ENCODE peak calls at places on chromosomes 4 and X, in nine cellular contexts. U is astrocyte, O is natural killer cell, L is left lung, R is cardiac fibroblast, I is transverse colon, T is AG09319, Q is fibroblast of pulmonary artery, E is endodermal cell. P is an unnamed sample.

GRCh38 chrX:37685452-37686347 is at the start of gene XK:
- DNase-seq in I (peak), O (peak), U (peak), E (peak), Q (peak), L (peak), R (peak), T (no peak), P (peak)

GRCh38 chrX:28273751-28274150 is 292.5 kb upstream of the DCAF8L1 start:
- DNase-seq in Q (peak), O (no peak), I (no peak), L (no peak), E (no peak), T (no peak), R (peak), U (no peak), P (no peak)

GRCh38 chr4:45004847-45005565 is 278.6 kb upstream of the GNPDA2 start:
- DNase-seq in U (peak), O (no peak), Q (peak), E (no peak), R (no peak), T (no peak), I (no peak), L (no peak), P (no peak)

GRCh38 chrX:148133099-148133725 is 152.1 kb downstream of the FMR1NB start:
- DNase-seq in E (no peak), I (no peak), Q (peak), R (peak), U (no peak), T (no peak), O (no peak), L (no peak), P (no peak)

GRCh38 chr4:117478702-117479101 is 393.3 kb upstream of the TRAM1L1 start:
- DNase-seq in L (no peak), I (no peak), T (no peak), Q (no peak), R (no peak), E (no peak), O (no peak), U (peak), P (no peak)

GRCh38 chrX:84047339-84047738 is 140.7 kb downstream of the RPS6KA6 start:
- DNase-seq in I (no peak), U (no peak), L (no peak), O (no peak), R (no peak), E (peak), Q (no peak), T (no peak), P (no peak)

GRCh38 chr4:110216079-110216478 is 17.7 kb upstream of the ELOVL6 start:
- DNase-seq in Q (peak), I (no peak), L (no peak), U (no peak), O (no peak), T (no peak), R (peak), E (no peak), P (no peak)

GRCh38 chrX:6693051-6693450 is 158.1 kb upstream of the VCX3A start:
- DNase-seq in R (no peak), E (no peak), O (no peak), Q (no peak), T (no peak), L (no peak), U (no peak), I (no peak), P (no peak)

GRCh38 chr4:114780205-114780604 is 181.6 kb downstream of the UGT8 start:
- DNase-seq in T (no peak), O (no peak), I (no peak), U (peak), E (peak), R (peak), L (no peak), Q (peak), P (no peak)

GRCh38 chr4:168162604-168163003 is 70.3 kb downstream of the ANXA10 start:
- DNase-seq in R (peak), O (no peak), U (peak), Q (peak), T (no peak), L (no peak), I (no peak), E (no peak), P (no peak)

GRCh38 chrX:80388206-80388605 is 32.0 kb upstream of the TENT5D start:
- DNase-seq in L (no peak), R (peak), E (no peak), U (no peak), T (no peak), I (no peak), O (no peak), Q (no peak), P (no peak)

GRCh38 chrX:46642145-46642544 is 68.6 kb downstream of the CHST7 start:
- DNase-seq in U (no peak), O (no peak), L (no peak), R (peak), E (no peak), I (no peak), T (no peak), Q (peak), P (no peak)

GRCh38 chrX:17922303-17922702 is 61.2 kb upstream of the RAI2 start:
- DNase-seq in O (no peak), E (no peak), U (no peak), R (no peak), T (no peak), I (peak), Q (no peak), L (no peak), P (no peak)

GRCh38 chrX:130155564-130155963 is 10.1 kb downstream of the AIFM1 start:
- DNase-seq in I (no peak), L (no peak), R (no peak), T (no peak), Q (peak), E (no peak), O (no peak), U (peak), P (no peak)

GRCh38 chr4:7073526-7074390 is 5.9 kb upstream of the GRPEL1 start:
- DNase-seq in L (no peak), U (peak), Q (peak), O (no peak), R (peak), T (no peak), I (no peak), E (peak), P (no peak)

GRCh38 chr4:24514808-24515207 is 69.5 kb downstream of the DHX15 start:
- DNase-seq in Q (no peak), R (peak), E (peak), L (no peak), O (no peak), I (no peak), T (no peak), U (no peak), P (no peak)

GRCh38 chrX:85963736-85964135 is 83.6 kb downstream of the CHM start:
- DNase-seq in O (no peak), L (no peak), I (no peak), U (peak), E (peak), Q (peak), R (peak), T (peak), P (no peak)

GRCh38 chrX:13463608-13464007 is 105.8 kb upstream of the EGFL6 start:
- DNase-seq in L (no peak), E (no peak), I (peak), Q (peak), T (peak), U (peak), R (peak), O (no peak), P (no peak)

GRCh38 chrX:124127496-124127895 is 166.0 kb downstream of the STAG2 start:
- DNase-seq in O (no peak), T (no peak), I (no peak), E (no peak), Q (no peak), L (no peak), R (no peak), U (no peak), P (no peak)

GRCh38 chr4:159060161-159060560 is 42.7 kb upstream of the RAPGEF2 start:
- DNase-seq in U (no peak), E (no peak), O (no peak), I (no peak), L (no peak), T (no peak), R (no peak), Q (no peak), P (no peak)

GRCh38 chr4:184267673-184268573 is 50.2 kb upstream of the ENPP6 start:
- DNase-seq in T (peak), U (peak), R (peak), O (peak), Q (peak), E (peak), L (peak), I (peak), P (peak)

GRCh38 chr4:165378398-165378762 is 428 bp upstream of the CPE start:
- DNase-seq in R (no peak), E (no peak), T (no peak), U (no peak), I (no peak), L (no peak), O (no peak), Q (no peak), P (no peak)

GRCh38 chr4:44086753-44087152 is 361.9 kb downstream of the KCTD8 start:
- DNase-seq in I (no peak), U (no peak), O (no peak), E (no peak), L (no peak), R (peak), Q (peak), T (no peak), P (no peak)

GRCh38 chr4:47836655-47837581 is 949 bp downstream of the CORIN start:
- DNase-seq in O (peak), T (peak), Q (peak), L (peak), E (peak), R (peak), U (peak), I (peak), P (peak)

GRCh38 chrX:53093177-53093655 is 726 bp upstream of the KANTR start:
- DNase-seq in E (peak), R (peak), L (peak), I (peak), U (peak), Q (peak), T (peak), O (peak), P (peak)

GRCh38 chrX:19107035-19107434 is 15.2 kb downstream of the ADGRG2 start:
- DNase-seq in Q (no peak), L (no peak), O (no peak), T (no peak), I (no peak), E (peak), R (no peak), U (no peak), P (no peak)

GRCh38 chr4:8921465-8921864 is 49.8 kb upstream of the HMX1 start:
- DNase-seq in O (no peak), U (no peak), E (no peak), Q (no peak), R (no peak), T (no peak), I (no peak), L (no peak), P (no peak)

GRCh38 chr4:55727746-55728145 is 91.6 kb upstream of the NMU start:
- DNase-seq in T (no peak), E (no peak), Q (no peak), U (no peak), I (no peak), R (no peak), O (no peak), L (no peak), P (no peak)

GRCh38 chr4:55600640-55601039 is 8.6 kb upstream of the PDCL2 start:
- DNase-seq in E (no peak), R (no peak), I (no peak), L (no peak), T (no peak), Q (no peak), O (no peak), U (no peak), P (no peak)

GRCh38 chr4:26441110-26441509 is 49.2 kb downstream of the CCKAR start:
- DNase-seq in O (no peak), T (no peak), I (no peak), Q (peak), R (peak), L (no peak), U (peak), E (no peak), P (no peak)

GRCh38 chrX:146224442-146224841 is 406.8 kb downstream of the SLITRK2 start:
- DNase-seq in L (no peak), Q (no peak), R (no peak), O (no peak), U (no peak), I (no peak), T (no peak), E (peak), P (no peak)

GRCh38 chrX:19514791-19515614 is at the start of gene MAP3K15:
- DNase-seq in I (peak), L (peak), O (no peak), E (peak), U (no peak), Q (no peak), T (no peak), R (peak), P (peak)

GRCh38 chr4:66357316-66357715 is 687.0 kb upstream of the EPHA5 start:
- DNase-seq in T (no peak), E (no peak), U (peak), L (no peak), Q (peak), O (no peak), I (no peak), R (peak), P (no peak)

GRCh38 chr4:39698424-39699009 is 581 bp downstream of the UBE2K start:
- DNase-seq in L (peak), O (no peak), R (peak), Q (no peak), E (peak), T (no peak), U (peak), I (peak), P (no peak)

GRCh38 chr4:1518997-1519700 is 112.9 kb upstream of the NKX1-1 start:
- DNase-seq in R (no peak), I (no peak), O (no peak), Q (no peak), L (no peak), E (no peak), T (no peak), U (no peak), P (no peak)

GRCh38 chrX:75156537-75156945 is 458 bp upstream of the ABCB7 start:
- DNase-seq in I (no peak), T (no peak), Q (peak), L (no peak), E (no peak), O (no peak), R (peak), U (peak), P (no peak)

GRCh38 chr4:17366496-17366895 is 145.4 kb downstream of the QDPR start:
- DNase-seq in T (no peak), U (peak), R (no peak), E (no peak), Q (no peak), O (no peak), L (peak), I (no peak), P (no peak)

GRCh38 chrX:97616883-97617510 is 733.3 kb downstream of the RPA4 start:
- DNase-seq in R (peak), E (no peak), T (no peak), U (peak), I (no peak), Q (peak), L (no peak), O (no peak), P (no peak)

GRCh38 chr4:145716200-145716599 is 36.3 kb downstream of the C4orf51 start:
- DNase-seq in U (peak), T (no peak), E (no peak), L (no peak), I (no peak), Q (peak), O (no peak), R (peak), P (no peak)

GRCh38 chr4:145895056-145895455 is 43.6 kb downstream of the ZNF827 start:
- DNase-seq in Q (no peak), E (no peak), T (no peak), I (no peak), R (no peak), U (no peak), L (no peak), O (no peak), P (no peak)

GRCh38 chr4:105662935-105663675 is 45.4 kb downstream of the INTS12 start:
- DNase-seq in E (no peak), Q (no peak), T (no peak), O (no peak), L (no peak), U (no peak), R (no peak), I (no peak), P (no peak)

GRCh38 chr4:105670684-105671083 is 37.8 kb downstream of the INTS12 start:
- DNase-seq in I (no peak), L (no peak), U (no peak), E (no peak), Q (no peak), T (no peak), R (no peak), O (no peak), P (no peak)

GRCh38 chr4:105661028-105661427 is 47.5 kb downstream of the INTS12 start:
- DNase-seq in U (no peak), R (no peak), O (no peak), I (no peak), T (no peak), Q (no peak), E (no peak), L (no peak), P (no peak)

DNA sequence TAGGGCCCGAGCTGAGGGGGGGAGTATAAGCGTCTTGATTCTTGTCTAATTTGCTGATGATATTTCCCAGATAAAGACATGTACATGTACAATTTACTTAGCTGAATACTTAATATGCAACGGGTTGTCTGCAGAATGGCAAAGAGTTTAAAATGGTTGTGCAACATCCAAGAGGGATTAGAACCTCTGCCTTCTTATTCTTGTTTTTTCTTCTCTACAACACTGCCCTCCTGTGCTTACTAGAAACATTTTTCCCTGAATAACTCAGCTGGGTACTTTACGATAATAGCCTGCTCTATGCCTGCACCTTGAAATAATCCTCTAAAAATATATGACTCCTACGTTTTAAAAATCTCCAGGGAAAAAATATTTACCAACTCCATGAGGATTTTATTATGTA is 41.8 kb downstream of the INTS12 start:
- DNase-seq in O (no peak), U (peak), L (no peak), T (no peak), E (no peak), I (no peak), R (peak), Q (peak), P (no peak)
- TF ChIP-seq CTCF in O (no peak), U (no peak), L (peak), T (no peak), E (peak), I (peak), R (peak), Q (peak), P (no peak)

GRCh38 chr4:121656269-121656641 is 40.5 kb downstream of the ANXA5 start:
- DNase-seq in L (peak), I (peak), R (peak), O (no peak), Q (peak), E (peak), U (peak), T (peak), P (no peak)

GRCh38 chr4:121653214-121653613 is 43.6 kb downstream of the ANXA5 start:
- DNase-seq in L (no peak), O (no peak), T (no peak), E (no peak), U (no peak), R (no peak), I (no peak), Q (no peak), P (no peak)

GRCh38 chr4:121654738-121655137 is 42.0 kb downstream of the ANXA5 start:
- DNase-seq in T (no peak), O (no peak), L (no peak), I (no peak), E (no peak), U (no peak), Q (no peak), R (no peak), P (no peak)

GRCh38 chr4:121655320-121656268 is 41.2 kb downstream of the ANXA5 start:
- DNase-seq in O (no peak), L (no peak), R (peak), I (no peak), E (no peak), T (no peak), U (peak), Q (no peak), P (no peak)

GRCh38 chr4:121653986-121654385 is 42.8 kb downstream of the ANXA5 start:
- DNase-seq in T (no peak), U (no peak), O (no peak), I (no peak), L (no peak), Q (no peak), E (no peak), R (no peak), P (no peak)
- TF ChIP-seq CTCF in T (no peak), U (no peak), O (no peak), I (no peak), L (no peak), Q (no peak), E (no peak), R (no peak), P (no peak)

GRCh38 chr4:76895619-76896018 is 2.3 kb downstream of the SOWAHB start:
- DNase-seq in U (no peak), R (no peak), I (no peak), Q (no peak), E (peak), O (no peak), L (no peak), T (no peak), P (no peak)
- TF ChIP-seq CTCF in U (no peak), R (no peak), I (no peak), Q (no peak), E (peak), O (no peak), L (no peak), T (no peak), P (no peak)

DNA sequence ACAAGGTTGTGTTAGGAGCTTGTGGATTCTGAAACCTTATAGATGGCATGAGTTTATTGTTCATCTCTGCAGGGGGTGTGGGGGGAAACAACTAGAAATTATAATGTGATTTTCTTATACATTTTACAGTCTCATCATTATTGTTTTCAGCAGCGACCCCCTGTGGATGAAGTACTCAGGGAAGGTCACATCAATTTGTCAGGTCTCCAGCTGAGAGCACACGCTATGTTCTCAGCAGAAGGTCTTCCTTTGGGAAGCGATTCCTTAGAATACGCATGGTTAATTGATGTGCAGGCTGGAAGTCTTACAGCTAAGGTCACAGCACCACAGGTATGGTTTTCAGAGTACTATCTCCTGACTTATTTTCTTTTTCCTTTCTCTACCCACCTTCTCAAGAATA is 72.2 kb downstream of the BLTP1 start:
- DNase-seq in O (no peak), T (no peak), U (no peak), I (no peak), Q (peak), R (peak), E (peak), L (no peak), P (no peak)
- TF ChIP-seq CTCF in O (no peak), T (peak), U (peak), I (no peak), Q (peak), R (peak), E (no peak), L (no peak), P (no peak)

GRCh38 chrX:150692296-150692695 is 900 bp upstream of the MTMR1 start:
- DNase-seq in I (no peak), L (no peak), R (no peak), T (no peak), E (no peak), Q (no peak), O (no peak), U (no peak), P (no peak)

GRCh38 chrX:150693782-150694574 is 782 bp downstream of the MTMR1 start:
- DNase-seq in Q (peak), T (peak), I (peak), L (peak), R (peak), O (peak), E (peak), U (peak), P (peak)

GRCh38 chrX:150690126-150690525 is 3.1 kb upstream of the MTMR1 start:
- DNase-seq in E (no peak), I (no peak), L (no peak), Q (peak), T (peak), U (peak), O (no peak), R (peak), P (no peak)

GRCh38 chrX:150692837-150693781 is at the start of gene MTMR1:
- DNase-seq in Q (no peak), R (no peak), E (peak), O (peak), U (no peak), L (peak), I (peak), T (no peak), P (peak)

DNA sequence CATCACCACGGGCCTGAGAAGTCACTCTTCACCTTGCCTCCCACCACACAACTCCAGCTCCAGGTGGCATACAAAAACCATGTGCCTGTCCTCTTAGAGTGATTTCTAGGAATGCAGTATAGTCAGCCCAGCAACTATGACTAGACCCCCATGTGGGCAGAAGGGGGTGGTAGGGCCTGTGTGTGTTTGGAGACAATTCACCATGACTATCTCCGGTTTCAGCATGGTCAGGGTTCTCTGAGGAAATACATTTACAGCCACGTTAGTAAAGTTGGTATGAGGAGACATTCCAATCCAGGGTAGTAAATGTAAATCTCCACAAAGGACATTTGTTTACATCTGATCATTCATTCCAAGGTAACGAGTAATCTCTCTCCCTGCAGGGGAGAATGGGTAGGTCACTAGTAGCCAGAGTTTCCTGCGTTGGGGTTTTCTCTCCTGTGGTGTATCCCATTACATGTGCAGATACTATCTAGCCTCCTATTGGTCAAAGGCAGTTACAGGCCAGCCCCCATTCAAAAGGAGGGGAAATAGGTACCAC is 4.2 kb upstream of the MTMR1 start:
- DNase-seq in O (no peak), Q (peak), U (peak), T (peak), R (peak), I (no peak), L (no peak), E (peak), P (no peak)
- TF ChIP-seq CTCF in O (no peak), Q (no peak), U (no peak), T (no peak), R (no peak), I (no peak), L (no peak), E (no peak), P (no peak)

P was measured in activated B cell treated with CpG ODN at 0.5 μM for 24 hours.